ENCODE peak calls at places on chromosomes 7 and 10, in nine cellular contexts. L is fibroblast of pulmonary artery; G is cardiac muscle cell; C is effector memory CD4-positive, alpha-beta T cell; U is fibroblast of lung; A is adrenal gland; Q is heart right ventricle; D is aorta; H is BE2C. S is an unnamed sample.

GRCh38 chr7:42739591-42739990 is 172.3 kb downstream of the C7orf25 start:
- DNase-seq in G (peak; percentile 58), A (no peak), Q (no peak), C (no peak), H (no peak), U (no peak), D (no peak), L (peak; percentile 42), S (no peak)

GRCh38 chr7:129969881-129970446 is 17.2 kb upstream of the UBE2H start:
- DNase-seq in L (peak; percentile 91), Q (no peak), C (no peak), A (no peak), H (no peak), U (no peak), G (peak; percentile 81), D (no peak), S (peak; percentile 72)

GRCh38 chr7:101124376-101125056 is 2.4 kb upstream of the SERPINE1 start:
- DNase-seq in L (peak; percentile 92), A (no peak), G (peak; percentile 91), U (peak; percentile 69), D (no peak), Q (no peak), C (no peak), H (no peak), S (no peak)

GRCh38 chr7:139109188-139109982 is at the start of gene ZC3HAV1:
- DNase-seq in L (peak; percentile 89), H (peak; percentile 72), C (peak; percentile 83), Q (peak; percentile 83), D (peak; percentile 93), A (peak; percentile 88), G (peak; percentile 91), U (peak; percentile 95), S (peak; percentile 90)

GRCh38 chr10:131658476-131659110 is 242.2 kb upstream of the PPP2R2D start:
- DNase-seq in Q (no peak), C (no peak), L (no peak), A (no peak), H (no peak), D (peak; percentile 52), U (no peak), G (no peak), S (peak; percentile 13)

GRCh38 chr7:29977926-29978652 is 11.5 kb downstream of the SCRN1 start:
- DNase-seq in L (no peak), Q (no peak), D (no peak), G (no peak), U (no peak), H (no peak), A (no peak), C (no peak), S (no peak)

GRCh38 chr10:122461367-122461728 is at the start of gene HTRA1:
- DNase-seq in C (no peak), Q (peak; percentile 86), A (peak; percentile 87), U (peak; percentile 77), D (peak; percentile 94), H (peak; percentile 45), G (peak; percentile 80), L (peak; percentile 70), S (peak; percentile 61)

GRCh38 chr7:130954918-130955559 is 221.0 kb upstream of the KLF14 start:
- DNase-seq in H (no peak), G (no peak), U (no peak), L (no peak), D (no peak), Q (no peak), C (no peak), A (no peak), S (no peak)

GRCh38 chr7:105611856-105612775 is 30.8 kb upstream of the EFCAB10 start:
- DNase-seq in C (no peak), A (no peak), H (no peak), U (peak; percentile 19), Q (no peak), L (peak; percentile 37), G (peak; percentile 52), D (peak; percentile 44), S (peak; percentile 17)

GRCh38 chr7:130959743-130960207 is 225.8 kb upstream of the KLF14 start:
- DNase-seq in A (no peak), L (peak; percentile 85), U (peak; percentile 73), D (no peak), G (peak; percentile 86), C (no peak), H (no peak), Q (no peak), S (no peak)

GRCh38 chr10:88322336-88323063 is 260.6 kb downstream of the RNLS start:
- DNase-seq in D (no peak), A (no peak), G (no peak), H (no peak), L (no peak), Q (no peak), U (no peak), C (no peak), S (no peak)

GRCh38 chr10:97479939-97480338 is 18.3 kb downstream of the MMS19 start:
- DNase-seq in Q (no peak), C (no peak), D (no peak), H (peak; percentile 58), U (no peak), G (no peak), L (no peak), A (no peak), S (no peak)

GRCh38 chr7:87152112-87152896 is at the start of gene DMTF1:
- DNase-seq in U (peak; percentile 96), H (peak; percentile 95), D (peak; percentile 98), C (peak; percentile 79), A (peak; percentile 95), L (peak; percentile 95), Q (peak; percentile 95), G (peak; percentile 97), S (peak; percentile 94)

GRCh38 chr10:132102717-132103110 is 37.0 kb downstream of the JAKMIP3 start:
- DNase-seq in D (peak; percentile 58), H (no peak), L (no peak), U (no peak), G (no peak), C (no peak), Q (no peak), A (no peak), S (no peak)

GRCh38 chr10:6018422-6018821 is 41.1 kb upstream of the IL15RA start:
- DNase-seq in U (peak; percentile 31), D (no peak), C (no peak), G (peak; percentile 77), A (peak; percentile 42), H (no peak), Q (peak; percentile 37), L (peak; percentile 83), S (no peak)

GRCh38 chr10:24360286-24361127 is 151.6 kb downstream of the KIAA1217 start:
- DNase-seq in D (peak; percentile 87), Q (peak; percentile 62), U (peak; percentile 78), H (peak; percentile 36), C (no peak), G (peak; percentile 85), A (peak; percentile 80), L (peak; percentile 82), S (peak; percentile 75)

GRCh38 chr10:113520606-113521481 is 32.0 kb upstream of the HABP2 start:
- DNase-seq in Q (peak; percentile 29), A (peak; percentile 79), H (peak; percentile 73), G (peak; percentile 83), D (no peak), C (no peak), L (peak; percentile 82), U (peak; percentile 79), S (peak; percentile 65)

GRCh38 chr10:102119417-102120141 is 589 bp downstream of the LDB1 start:
- DNase-seq in D (peak; percentile 84), A (peak; percentile 89), Q (peak; percentile 56), U (peak; percentile 58), H (peak; percentile 69), C (peak; percentile 25), G (peak; percentile 80), L (peak; percentile 78), S (peak; percentile 58)

GRCh38 chr7:32937344-32938174 is 19.7 kb upstream of the FKBP9 start:
- DNase-seq in G (peak; percentile 61), U (peak; percentile 78), D (no peak), C (no peak), Q (no peak), A (peak; percentile 74), H (peak; percentile 74), L (peak; percentile 57), S (no peak)

GRCh38 chr7:50783304-50783703 is 608 bp upstream of the GRB10 start:
- DNase-seq in C (no peak), D (no peak), G (no peak), U (no peak), H (no peak), A (no peak), Q (no peak), L (no peak), S (no peak)
- H3K4me3 ChIP-seq in C (no peak overlapping the region), D (no peak overlapping the region), G (no peak overlapping the region), U (no peak overlapping the region), H (no peak overlapping the region), A (peak overlapping the region; percentile 58), Q (peak overlapping the region; percentile 62), L (peak overlapping the region; percentile 49), S (no peak overlapping the region)

DNA sequence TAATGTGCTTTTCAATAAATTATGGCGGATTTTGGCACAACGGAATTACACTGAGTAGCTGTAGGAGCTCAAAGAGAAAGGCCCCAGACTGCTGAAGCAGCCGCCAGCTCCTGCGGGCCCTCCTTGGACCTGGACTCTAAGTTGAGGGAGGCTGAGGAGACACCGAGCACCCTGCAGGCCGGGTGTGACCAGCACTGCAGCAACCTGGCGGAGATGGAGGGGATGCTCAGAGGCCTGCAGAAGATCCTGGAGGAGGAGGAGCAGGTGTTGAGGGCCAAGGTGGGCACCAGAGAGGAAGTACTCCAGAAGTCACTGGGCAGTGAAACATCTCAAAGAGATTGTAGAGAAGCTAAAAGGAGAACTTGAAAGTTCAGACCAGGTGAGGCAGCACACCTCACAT is 33.0 kb upstream of the POM121L12 start:
- DNase-seq in G (no peak), C (no peak), U (no peak), D (no peak), H (no peak), Q (no peak), A (no peak), L (no peak), S (no peak)
- H3K4me3 ChIP-seq in G (no peak overlapping the region), C (no peak overlapping the region), U (no peak overlapping the region), D (no peak overlapping the region), H (no peak overlapping the region), Q (no peak overlapping the region), A (no peak overlapping the region), L (no peak overlapping the region), S (no peak overlapping the region)

DNA sequence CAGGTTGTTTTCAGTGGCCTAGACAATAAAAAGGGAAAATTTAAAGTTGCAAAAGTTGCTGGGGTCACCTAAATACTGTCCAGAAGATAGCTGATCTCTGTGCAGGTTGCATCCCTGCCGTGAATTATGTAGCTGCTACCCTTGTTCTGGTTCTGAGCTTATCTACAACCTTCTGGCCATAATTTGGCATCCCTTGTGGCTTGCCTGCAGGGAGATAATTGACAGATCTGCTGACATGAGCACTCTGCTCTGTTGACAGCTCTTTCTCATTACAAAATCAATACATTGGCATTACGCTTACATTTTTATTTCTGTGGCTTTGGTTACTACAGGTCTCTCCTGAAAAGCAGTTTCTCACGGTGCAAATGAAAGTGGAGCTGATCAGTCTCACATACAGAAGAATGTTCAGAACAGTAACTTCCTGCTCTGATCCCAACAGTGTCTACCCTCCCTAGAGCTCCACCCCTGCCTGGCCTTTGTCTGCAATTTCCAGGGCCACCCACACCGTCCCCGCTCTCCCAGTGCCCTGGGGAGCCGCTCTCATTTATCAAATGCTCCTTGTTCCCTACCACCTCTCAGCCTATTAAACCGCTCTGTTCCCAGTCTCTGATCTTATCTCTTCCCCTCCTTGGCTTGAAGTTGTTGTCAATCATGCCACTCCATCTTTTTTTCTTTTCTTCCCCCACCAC is 29.1 kb upstream of the HECTD2 start:
- DNase-seq in Q (no peak), U (no peak), C (no peak), L (peak; percentile 29), A (no peak), G (peak; percentile 35), D (no peak), H (peak; percentile 91), S (no peak)
- H3K4me3 ChIP-seq in Q (peak overlapping the region; percentile 13), U (no peak overlapping the region), C (no peak overlapping the region), L (no peak overlapping the region), A (no peak overlapping the region), G (no peak overlapping the region), D (no peak overlapping the region), H (peak overlapping the region; percentile 17), S (no peak overlapping the region)

GRCh38 chr7:35971133-35971995 is 170.5 kb downstream of the SEPTIN7 start:
- DNase-seq in U (no peak), H (no peak), D (no peak), L (no peak), G (peak; percentile 38), C (no peak), Q (no peak), A (no peak), S (no peak)
- H3K4me3 ChIP-seq in U (no peak overlapping the region), H (no peak overlapping the region), D (no peak overlapping the region), L (no peak overlapping the region), G (no peak overlapping the region), C (no peak overlapping the region), Q (peak overlapping the region; percentile 40), A (peak overlapping the region; percentile 47), S (peak overlapping the region; percentile 11)